ENCODE peak calls at places on chromosomes 13 and 19, in seven cellular contexts. D, I, S, T, X, G and K are unnamed samples.

GRCh38 chr19:42291437-42291815 is 10.5 kb upstream of the PRR19 start:
- DNase-seq in D (no peak), T (no peak), X (no peak), S (no peak), G (no peak), I (no peak), K (no peak)

GRCh38 chr13:112831801-112832200 is 137.2 kb upstream of the MCF2L start:
- DNase-seq in S (no peak), D (no peak), T (no peak), I (no peak), G (no peak), X (no peak), K (no peak)

GRCh38 chr19:33286899-33287298 is 15.4 kb downstream of the CEBPA start:
- DNase-seq in S (no peak), G (no peak), I (no peak), X (no peak), T (no peak), D (peak), K (no peak)

GRCh38 chr13:51235186-51235585 is 13.0 kb downstream of the FAM124A start:
- DNase-seq in S (no peak), X (no peak), G (no peak), D (no peak), T (no peak), I (no peak), K (no peak)

GRCh38 chr19:4279530-4280422 is 710 bp downstream of the SHD start:
- DNase-seq in I (no peak), D (no peak), T (no peak), X (no peak), S (no peak), G (no peak), K (no peak)

GRCh38 chr19:1768248-1768647 is 14.9 kb downstream of the ONECUT3 start:
- DNase-seq in S (no peak), I (no peak), G (no peak), D (peak), T (no peak), X (no peak), K (peak)

GRCh38 chr13:26473571-26474230 is 83.8 kb upstream of the WASF3 start:
- DNase-seq in I (no peak), G (no peak), S (no peak), X (no peak), T (no peak), D (no peak), K (no peak)

GRCh38 chr19:18660051-18660910 is 23.2 kb upstream of the CRTC1 start:
- DNase-seq in G (peak), T (no peak), S (no peak), X (no peak), D (no peak), I (peak), K (no peak)

GRCh38 chr13:44868397-44868796 is 120.9 kb downstream of the NUFIP1 start:
- DNase-seq in G (no peak), I (no peak), D (no peak), S (no peak), T (no peak), X (no peak), K (no peak)

GRCh38 chr19:48962029-48962848 is 2.9 kb upstream of the FTL start:
- DNase-seq in I (no peak), S (no peak), G (peak), D (peak), T (no peak), X (no peak), K (peak)

GRCh38 chr19:14731200-14731599 is 41.4 kb downstream of the ZNF333 start:
- DNase-seq in T (no peak), S (no peak), G (no peak), D (no peak), I (no peak), X (no peak), K (no peak)

GRCh38 chr13:114047358-114047881 is 73.5 kb upstream of the C13orf46 start:
- DNase-seq in S (no peak), T (no peak), I (peak), D (no peak), X (no peak), G (no peak), K (no peak)

GRCh38 chr13:45833663-45834062 is 17.9 kb downstream of the SIAH3 start:
- DNase-seq in S (no peak), X (no peak), T (no peak), G (no peak), D (peak), I (peak), K (no peak)

GRCh38 chr13:106432636-106433035 is 102.8 kb downstream of the EFNB2 start:
- DNase-seq in T (no peak), G (no peak), D (no peak), X (no peak), I (no peak), S (no peak), K (no peak)

GRCh38 chr13:22964245-22964966 is 216.4 kb upstream of the SGCG start:
- DNase-seq in S (no peak), X (no peak), G (no peak), D (no peak), T (no peak), I (no peak), K (no peak)

GRCh38 chr13:95553614-95554385 is 1.3 kb downstream of the CLDN10 start:
- DNase-seq in S (no peak), G (no peak), X (no peak), T (no peak), D (no peak), I (peak), K (no peak)

GRCh38 chr13:37360556-37360955 is 238.0 kb downstream of the POSTN start:
- DNase-seq in T (no peak), D (no peak), I (peak), S (no peak), X (no peak), G (no peak), K (no peak)

GRCh38 chr19:474126-475078 is 13.6 kb upstream of the SHC2 start:
- DNase-seq in S (no peak), D (no peak), T (no peak), X (no peak), G (no peak), I (no peak), K (no peak)

GRCh38 chr13:87712012-87712411 is 40.8 kb downstream of the SLITRK5 start:
- DNase-seq in G (no peak), S (no peak), X (no peak), T (no peak), D (no peak), I (no peak), K (no peak)

GRCh38 chr13:109151255-109151654 is 521.8 kb downstream of the MYO16 start:
- DNase-seq in D (no peak), X (no peak), T (no peak), G (no peak), I (peak), S (no peak), K (no peak)

GRCh38 chr13:39025433-39025839 is 12.5 kb downstream of the PROSER1 start:
- DNase-seq in D (no peak), G (no peak), I (no peak), T (no peak), X (no peak), S (no peak), K (no peak)

GRCh38 chr13:98447881-98448641 is 128.8 kb downstream of the STK24 start:
- DNase-seq in X (peak), I (peak), D (no peak), S (no peak), T (no peak), G (peak), K (peak)

GRCh38 chr19:53130506-53130905 is 2.2 kb downstream of the ZNF415 start:
- DNase-seq in T (no peak), G (no peak), X (no peak), I (no peak), D (no peak), S (no peak), K (no peak)

GRCh38 chr19:566403-566802 is 6.0 kb upstream of the BSG start:
- DNase-seq in S (no peak), G (no peak), D (peak), T (no peak), X (no peak), I (peak), K (no peak)

GRCh38 chr19:12806242-12807131 is at the start of gene RNASEH2A:
- DNase-seq in T (peak), S (peak), D (peak), G (peak), I (peak), X (peak), K (peak)

GRCh38 chr13:32390048-32390447 is 37.9 kb downstream of the N4BP2L1 start:
- DNase-seq in X (no peak), I (no peak), S (no peak), G (no peak), T (no peak), D (no peak), K (no peak)

GRCh38 chr19:7426986-7427385 is 61.8 kb downstream of the PEX11G start:
- DNase-seq in D (no peak), G (no peak), S (no peak), I (no peak), X (peak), T (no peak), K (no peak)

GRCh38 chr19:39873385-39873784 is 27.2 kb upstream of the FBL start:
- DNase-seq in G (no peak), T (no peak), S (no peak), X (no peak), D (no peak), I (no peak), K (no peak)

GRCh38 chr13:97057196-97057595 is 62.9 kb upstream of the OXGR1 start:
- DNase-seq in T (no peak), D (no peak), S (no peak), I (peak), X (no peak), G (no peak), K (no peak)

GRCh38 chr13:83162493-83162892 is 719.8 kb downstream of the SLITRK1 start:
- DNase-seq in T (no peak), I (no peak), X (no peak), D (no peak), S (no peak), G (no peak), K (peak)

GRCh38 chr13:25214371-25215252 is 42.5 kb upstream of the AMER2 start:
- DNase-seq in D (no peak), I (peak), T (no peak), G (peak), X (no peak), S (no peak), K (no peak)

GRCh38 chr19:4776436-4777205 is 14.9 kb upstream of the FEM1A start:
- DNase-seq in G (no peak), D (no peak), X (no peak), T (no peak), S (no peak), I (no peak), K (no peak)

GRCh38 chr19:35703343-35703742 is 1.0 kb upstream of the ZBTB32 start:
- DNase-seq in X (no peak), D (no peak), G (no peak), I (no peak), T (no peak), S (no peak), K (no peak)

GRCh38 chr19:13968999-13969398 is 16.7 kb downstream of the DCAF15 start:
- DNase-seq in S (no peak), I (no peak), T (no peak), X (no peak), D (no peak), G (no peak), K (no peak)

GRCh38 chr13:23506071-23506820 is 64.0 kb upstream of the TNFRSF19 start:
- DNase-seq in X (no peak), S (no peak), T (no peak), I (no peak), D (no peak), G (no peak), K (no peak)

GRCh38 chr19:791605-792360 is 5.5 kb upstream of the PTBP1 start:
- DNase-seq in G (no peak), S (no peak), X (no peak), I (peak), D (no peak), T (no peak), K (peak)

GRCh38 chr19:46489445-46490272 is 6.0 kb downstream of the PNMA8B start:
- DNase-seq in G (peak), D (no peak), T (no peak), S (no peak), X (no peak), I (peak), K (no peak)

GRCh38 chr13:52459668-52460067 is 4.4 kb downstream of the CKAP2 start:
- DNase-seq in G (no peak), D (no peak), X (no peak), I (peak), T (no peak), S (no peak), K (no peak)

GRCh38 chr19:30565680-30566079 is 193.5 kb downstream of the ZNF536 start:
- DNase-seq in I (no peak), T (no peak), S (no peak), G (no peak), X (no peak), D (no peak), K (no peak)